ENCODE peak calls at places on chromosomes 4 and X, in six cellular contexts. One of them, this sample, is unnamed.

GRCh38 chrX:85851418-85851817 is 195.9 kb downstream of the CHM start:
- DNase-seq in AG09309: no peak
- DNase-seq in ascending aorta: no peak
- DNase-seq in kidney: no peak
- DNase-seq in HTR-8/SVneo: no peak
- DNase-seq in activated CD4-positive, alpha-beta T cell treated with anti-CD3 and anti-CD28 coated beads, Interleukin-2, amount 50 U/mL, for 1 hour: no peak
- DNase-seq in this sample: no peak

GRCh38 chrX:129566081-129566480 is 26.0 kb downstream of the OCRL start:
- DNase-seq in AG09309: no peak
- DNase-seq in ascending aorta: no peak
- DNase-seq in kidney: no peak
- DNase-seq in HTR-8/SVneo: no peak
- DNase-seq in activated CD4-positive, alpha-beta T cell treated with anti-CD3 and anti-CD28 coated beads, Interleukin-2, amount 50 U/mL, for 1 hour: no peak
- DNase-seq in this sample: no peak

GRCh38 chr4:79082988-79083387 is 143.8 kb upstream of the PAQR3 start:
- DNase-seq in AG09309: no peak
- DNase-seq in ascending aorta: no peak
- DNase-seq in kidney: no peak
- DNase-seq in HTR-8/SVneo: no peak
- DNase-seq in activated CD4-positive, alpha-beta T cell treated with anti-CD3 and anti-CD28 coated beads, Interleukin-2, amount 50 U/mL, for 1 hour: no peak
- DNase-seq in this sample: no peak

GRCh38 chrX:39848243-39848642 is 249.5 kb downstream of the BCOR start:
- DNase-seq in AG09309: no peak
- DNase-seq in ascending aorta: no peak
- DNase-seq in kidney: no peak
- DNase-seq in HTR-8/SVneo: no peak
- DNase-seq in activated CD4-positive, alpha-beta T cell treated with anti-CD3 and anti-CD28 coated beads, Interleukin-2, amount 50 U/mL, for 1 hour: no peak
- DNase-seq in this sample: no peak

GRCh38 chrX:39301041-39301440 is 499.8 kb downstream of the MID1IP1 start:
- DNase-seq in AG09309: no peak
- DNase-seq in ascending aorta: no peak
- DNase-seq in kidney: no peak
- DNase-seq in HTR-8/SVneo: no peak
- DNase-seq in activated CD4-positive, alpha-beta T cell treated with anti-CD3 and anti-CD28 coated beads, Interleukin-2, amount 50 U/mL, for 1 hour: no peak
- DNase-seq in this sample: no peak

GRCh38 chr4:82394896-82395295 is 21.1 kb upstream of the HNRNPD start:
- DNase-seq in AG09309: no peak
- DNase-seq in ascending aorta: no peak
- DNase-seq in kidney: no peak
- DNase-seq in HTR-8/SVneo: no peak
- DNase-seq in activated CD4-positive, alpha-beta T cell treated with anti-CD3 and anti-CD28 coated beads, Interleukin-2, amount 50 U/mL, for 1 hour: no peak
- DNase-seq in this sample: no peak

GRCh38 chr4:36325499-36325898 is 44.1 kb downstream of the DTHD1 start:
- DNase-seq in AG09309: no peak
- DNase-seq in ascending aorta: no peak
- DNase-seq in kidney: no peak
- DNase-seq in HTR-8/SVneo: no peak
- DNase-seq in activated CD4-positive, alpha-beta T cell treated with anti-CD3 and anti-CD28 coated beads, Interleukin-2, amount 50 U/mL, for 1 hour: no peak
- DNase-seq in this sample: no peak

GRCh38 chr4:169984203-169984602 is 42.0 kb downstream of the MFAP3L start:
- DNase-seq in AG09309: no peak
- DNase-seq in ascending aorta: no peak
- DNase-seq in kidney: no peak
- DNase-seq in HTR-8/SVneo: no peak
- DNase-seq in activated CD4-positive, alpha-beta T cell treated with anti-CD3 and anti-CD28 coated beads, Interleukin-2, amount 50 U/mL, for 1 hour: no peak
- DNase-seq in this sample: no peak

GRCh38 chrX:9857575-9857974 is 71.3 kb downstream of the SHROOM2 start:
- DNase-seq in AG09309: no peak
- DNase-seq in ascending aorta: no peak
- DNase-seq in kidney: no peak
- DNase-seq in HTR-8/SVneo: no peak
- DNase-seq in activated CD4-positive, alpha-beta T cell treated with anti-CD3 and anti-CD28 coated beads, Interleukin-2, amount 50 U/mL, for 1 hour: no peak
- DNase-seq in this sample: no peak

GRCh38 chr4:37892641-37893040 is 1.8 kb downstream of the TBC1D1 start:
- DNase-seq in AG09309: no peak
- DNase-seq in ascending aorta: no peak
- DNase-seq in kidney: no peak
- DNase-seq in HTR-8/SVneo: no peak
- DNase-seq in activated CD4-positive, alpha-beta T cell treated with anti-CD3 and anti-CD28 coated beads, Interleukin-2, amount 50 U/mL, for 1 hour: peak
- DNase-seq in this sample: no peak

This sample was measured in osteocyte.